ENCODE peak calls at places on chromosomes 6 and 20, in eight cellular contexts. K is OCI-LY7, X is osteocyte, F is endothelial cell, Z is transverse colon, M is mammary epithelial cell, Y is uterus, G is fibroblast of lung. L is an unnamed sample.

GRCh38 chr20:31671324-31671723 is 33.6 kb downstream of the COX4I2 start:
- DNase-seq in F (no peak), G (no peak), Z (no peak), M (no peak), X (no peak), Y (no peak), K (no peak), L (no peak)

GRCh38 chr20:51573576-51574243 is 31.2 kb upstream of the NFATC2 start:
- DNase-seq in Z (no peak), G (no peak), M (no peak), F (no peak), Y (no peak), K (no peak), X (no peak), L (no peak)

GRCh38 chr20:46551508-46552280 is 1.2 kb upstream of the OCSTAMP start:
- DNase-seq in K (no peak), G (no peak), Z (no peak), F (no peak), X (no peak), M (no peak), Y (no peak), L (no peak)

GRCh38 chr20:22807646-22808045 is 223.3 kb upstream of the FOXA2 start:
- DNase-seq in X (peak; percentile 32), M (no peak), F (no peak), K (no peak), Y (no peak), G (no peak), Z (no peak), L (no peak)

GRCh38 chr6:132391391-132392291 is 9.6 kb downstream of the MOXD1 start:
- DNase-seq in X (no peak), Z (peak; percentile 20), Y (peak; percentile 39), K (no peak), M (peak; percentile 81), F (no peak), G (peak; percentile 97), L (peak; percentile 94)

GRCh38 chr6:62236784-62237183 is 49.2 kb downstream of the KHDRBS2 start:
- DNase-seq in Z (no peak), G (no peak), K (no peak), M (no peak), F (no peak), Y (no peak), X (no peak), L (no peak)

GRCh38 chr6:90135672-90136071 is 161.0 kb downstream of the BACH2 start:
- DNase-seq in M (peak; percentile 57), K (no peak), G (peak; percentile 49), Z (no peak), Y (no peak), X (no peak), F (no peak), L (peak; percentile 45)

GRCh38 chr20:57426156-57426769 is 35.1 kb downstream of the RBM38 start:
- DNase-seq in Y (no peak), G (no peak), Z (no peak), X (no peak), M (no peak), F (no peak), K (no peak), L (no peak)

GRCh38 chr20:47719625-47720024 is 65.7 kb downstream of the SULF2 start:
- DNase-seq in G (no peak), Z (no peak), K (no peak), M (no peak), Y (no peak), F (no peak), X (no peak), L (no peak)

GRCh38 chr6:145963216-145964068 is 716 bp downstream of the SHPRH start:
- DNase-seq in Y (no peak), X (peak; percentile 87), K (peak; percentile 65), Z (peak; percentile 44), F (peak; percentile 66), G (peak; percentile 46), M (peak; percentile 54), L (peak; percentile 41)

GRCh38 chr6:52724406-52725121 is 38.7 kb downstream of the GSTA2 start:
- DNase-seq in F (peak; percentile 52), G (peak; percentile 75), Z (peak; percentile 81), Y (peak; percentile 53), M (peak; percentile 63), K (peak; percentile 62), X (no peak), L (peak; percentile 62)

GRCh38 chr6:45185403-45186251 is 142.5 kb upstream of the RUNX2 start:
- DNase-seq in G (no peak), M (no peak), F (no peak), X (no peak), K (no peak), Z (no peak), Y (no peak), L (no peak)

GRCh38 chr6:155880905-155881304 is 425.3 kb upstream of the NOX3 start:
- DNase-seq in X (no peak), K (no peak), G (peak; percentile 62), F (no peak), M (no peak), Z (no peak), Y (no peak), L (peak; percentile 51)

GRCh38 chr6:68368845-68369244 is 266.2 kb upstream of the ADGRB3 start:
- DNase-seq in Y (no peak), X (no peak), Z (no peak), M (no peak), K (no peak), F (no peak), G (no peak), L (no peak)

GRCh38 chr20:38125157-38126056 is 39.7 kb downstream of the TGM2 start:
- DNase-seq in G (peak; percentile 93), M (no peak), X (peak; percentile 90), F (no peak), Z (peak; percentile 65), Y (peak; percentile 59), K (no peak), L (no peak)

GRCh38 chr6:32945106-32945761 is 4.4 kb upstream of the HLA-DMB start:
- DNase-seq in K (peak; percentile 81), G (peak; percentile 78), Y (no peak), F (no peak), Z (peak; percentile 67), X (no peak), M (no peak), L (no peak)

GRCh38 chr6:39521826-39522377 is 199.4 kb upstream of the KCNK16 start:
- DNase-seq in G (no peak), X (no peak), M (no peak), Y (no peak), Z (no peak), K (no peak), F (no peak), L (no peak)

GRCh38 chr6:106360410-106360988 is at the start of gene CRYBG1:
- DNase-seq in X (peak; percentile 87), K (peak; percentile 23), F (peak; percentile 68), G (peak; percentile 13), M (peak; percentile 91), Y (peak; percentile 33), Z (peak; percentile 86), L (no peak)

DNA sequence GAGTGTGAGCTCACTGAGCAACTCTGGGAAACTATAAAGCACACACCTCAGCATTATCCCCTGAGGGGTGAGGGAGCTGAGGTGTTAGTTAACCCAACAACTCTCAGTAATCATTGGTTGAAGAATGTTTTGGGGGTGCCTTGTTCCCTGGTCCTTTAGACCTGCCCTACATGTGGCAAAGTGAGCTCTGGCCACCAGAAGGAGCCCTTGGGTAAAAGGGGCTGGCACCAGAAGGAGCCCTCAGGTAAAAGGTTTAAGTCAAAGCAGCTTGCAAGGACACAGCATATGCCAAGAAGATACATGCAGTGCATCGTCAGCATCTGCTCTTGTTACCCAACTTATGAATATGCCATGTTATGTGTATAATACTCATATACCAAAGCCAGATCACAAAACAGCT is 1081.7 kb downstream of the KIF16B start:
- DNase-seq in G (no peak), Y (no peak), K (no peak), F (peak; percentile 18), Z (no peak), M (peak; percentile 23), X (no peak), L (no peak)
- TF ChIP-seq CTCF in G (no peak), Y (no peak), K (peak; percentile 47), F (no peak), Z (no peak), M (peak; percentile 43), X (peak; percentile 24), L (peak; percentile 17)

GRCh38 chr6:42249279-42249678 is 31.6 kb upstream of the MRPS10 start:
- DNase-seq in Z (no peak), Y (no peak), F (no peak), X (no peak), M (peak; percentile 64), G (no peak), K (no peak), L (no peak)

GRCh38 chr6:42250509-42250908 is 32.8 kb upstream of the MRPS10 start:
- DNase-seq in X (no peak), G (no peak), Z (no peak), Y (no peak), K (no peak), F (no peak), M (no peak), L (no peak)

GRCh38 chr6:42254505-42254904 is 36.8 kb upstream of the MRPS10 start:
- DNase-seq in Y (no peak), F (no peak), Z (no peak), X (no peak), M (no peak), K (no peak), G (no peak), L (no peak)

GRCh38 chr6:42251500-42251899 is 33.8 kb upstream of the MRPS10 start:
- DNase-seq in M (no peak), G (peak; percentile 69), K (no peak), Y (no peak), Z (no peak), F (no peak), X (no peak), L (peak; percentile 21)

DNA sequence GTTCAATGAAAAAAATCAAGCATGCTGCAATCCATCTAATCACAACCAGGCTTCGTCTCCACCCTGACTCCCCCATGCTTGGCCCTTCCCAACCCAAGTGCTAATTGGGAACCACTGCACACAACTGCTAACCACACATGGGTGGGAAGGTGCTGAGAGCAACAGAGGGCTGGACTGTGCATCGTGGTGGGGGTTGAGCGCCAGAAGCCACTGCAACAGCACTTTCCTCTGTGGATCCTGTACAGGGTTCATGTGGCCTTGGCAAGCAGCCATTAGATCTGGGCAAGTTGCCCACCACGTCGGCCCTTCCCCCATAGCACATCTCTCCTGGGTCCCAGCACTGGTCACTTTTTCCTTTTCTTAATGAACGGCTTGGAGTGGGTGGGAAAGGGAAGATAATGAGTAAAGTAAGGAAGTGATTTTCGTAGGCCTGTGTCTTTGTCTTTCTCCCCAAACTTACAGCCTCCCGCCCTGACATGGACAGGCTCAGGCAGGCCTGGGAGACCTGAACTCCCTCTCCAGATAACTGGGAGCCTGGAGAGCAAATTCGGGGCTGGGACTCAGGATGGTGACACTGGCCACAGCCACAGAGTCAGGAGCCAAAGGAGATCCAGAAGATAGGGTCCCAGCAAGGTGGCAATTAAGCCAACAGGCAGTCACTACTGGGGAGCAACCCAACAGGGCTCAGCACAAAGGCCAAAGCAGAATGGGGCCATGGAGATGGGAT is 34.4 kb upstream of the MRPS10 start:
- DNase-seq in F (no peak), X (no peak), G (peak; percentile 71), Y (peak; percentile 83), K (no peak), Z (peak; percentile 64), M (no peak), L (no peak)
- TF ChIP-seq CTCF in F (no peak), X (no peak), G (no peak), Y (no peak), K (no peak), Z (no peak), M (no peak), L (no peak)

GRCh38 chr20:2402271-2402980 is 21.7 kb downstream of the TGM6 start:
- DNase-seq in G (peak; percentile 10), Z (no peak), M (peak; percentile 68), K (no peak), F (no peak), X (peak; percentile 23), Y (no peak), L (peak; percentile 68)
- TF ChIP-seq CTCF in G (no peak), Z (no peak), M (peak; percentile 51), K (peak; percentile 59), F (peak; percentile 27), X (peak; percentile 25), Y (no peak), L (peak; percentile 83)

GRCh38 chr6:78875505-78875904 is 8.2 kb downstream of the IRAK1BP1 start:
- DNase-seq in Z (no peak), X (no peak), K (no peak), F (no peak), M (no peak), G (no peak), Y (no peak), L (no peak)
- TF ChIP-seq CTCF in Z (no peak), X (no peak), K (no peak), F (no peak), M (no peak), G (no peak), Y (no peak), L (no peak)